ENCODE peak calls at places on chromosomes 4 and X, in five cellular contexts. V is activated naive CD4-positive, alpha-beta T cell; Q is NCI-H774; T is GM04504; M is AG09319. P is an unnamed sample.

GRCh38 chr4:99301376-99302164 is 10.8 kb upstream of the ADH1A start:
- DNase-seq in Q (no peak), V (no peak), T (peak), M (peak), P (no peak)

GRCh38 chr4:79576480-79576803 is 168.4 kb upstream of the GK2 start:
- DNase-seq in M (no peak), T (no peak), V (no peak), Q (no peak), P (peak)

GRCh38 chrX:150162141-150162540 is 201.0 kb upstream of the MAMLD1 start:
- DNase-seq in V (no peak), Q (no peak), M (no peak), T (no peak), P (peak)

GRCh38 chr4:73869130-73870055 is at the start of gene CXCL1:
- DNase-seq in T (no peak), V (no peak), M (no peak), Q (peak), P (peak)

GRCh38 chr4:26452565-26453531 is 37.4 kb downstream of the CCKAR start:
- DNase-seq in T (no peak), V (no peak), Q (peak), M (no peak), P (no peak)

GRCh38 chr4:65535128-65535527 is 135.2 kb downstream of the EPHA5 start:
- DNase-seq in M (no peak), T (no peak), Q (no peak), V (no peak), P (no peak)

GRCh38 chr4:170272959-170273358 is 183.2 kb upstream of the AADAT start:
- DNase-seq in M (no peak), V (no peak), Q (no peak), T (no peak), P (no peak)

GRCh38 chr4:147678796-147679549 is 5.0 kb downstream of the PRMT9 start:
- DNase-seq in M (no peak), Q (no peak), T (no peak), V (no peak), P (no peak)

GRCh38 chr4:8318509-8318908 is 49.0 kb downstream of the HTRA3 start:
- DNase-seq in Q (no peak), V (no peak), T (no peak), M (no peak), P (no peak)

GRCh38 chrX:8748855-8749254 is 16.9 kb upstream of the ANOS1 start:
- DNase-seq in V (no peak), T (no peak), M (no peak), Q (no peak), P (no peak)

GRCh38 chrX:41733939-41734338 is 10.0 kb downstream of the GPR82 start:
- DNase-seq in M (no peak), Q (no peak), T (no peak), V (no peak), P (no peak)

GRCh38 chrX:40008841-40009461 is 88.8 kb downstream of the BCOR start:
- DNase-seq in Q (peak), M (no peak), T (no peak), V (no peak), P (no peak)

GRCh38 chrX:46912098-46912672 is at the start of gene JADE3:
- DNase-seq in V (no peak), M (peak), Q (peak), T (no peak), P (peak)

GRCh38 chr4:158890294-158890693 is 121.5 kb downstream of the FNIP2 start:
- DNase-seq in Q (no peak), T (no peak), M (no peak), V (no peak), P (no peak)

GRCh38 chrX:360496-361150 is 26.1 kb downstream of the PPP2R3B start:
- DNase-seq in M (no peak), T (no peak), Q (no peak), V (no peak), P (no peak)

GRCh38 chr4:56345461-56345860 is 41.8 kb downstream of the AASDH start:
- DNase-seq in M (no peak), Q (no peak), T (peak), V (no peak), P (no peak)

GRCh38 chr4:160026720-160027119 is 923.8 kb downstream of the RAPGEF2 start:
- DNase-seq in T (no peak), V (no peak), M (no peak), Q (no peak), P (peak)

P was measured in MG63.